ENCODE peak calls at places on chromosome 4, in four cellular contexts. One of them, this sample, is unnamed.

GRCh38 chr4:7424553-7425111 is 10.1 kb downstream of the PSAPL1 start:
- DNase-seq in substantia nigra: no peak
- DNase-seq in immature natural killer cell: no peak
- DNase-seq in foreskin fibroblast: no peak
- DNase-seq in this sample: peak

GRCh38 chr4:16225139-16225538 is 1.1 kb downstream of the TAPT1 start:
- DNase-seq in substantia nigra: no peak
- DNase-seq in immature natural killer cell: no peak
- DNase-seq in foreskin fibroblast: no peak
- DNase-seq in this sample: no peak

GRCh38 chr4:83075271-83075670 is 39.3 kb downstream of the PLAC8 start:
- DNase-seq in substantia nigra: no peak
- DNase-seq in immature natural killer cell: no peak
- DNase-seq in foreskin fibroblast: no peak
- DNase-seq in this sample: no peak

GRCh38 chr4:2416564-2417195 is 1.8 kb downstream of the ZFYVE28 start:
- DNase-seq in substantia nigra: no peak
- DNase-seq in immature natural killer cell: no peak
- DNase-seq in foreskin fibroblast: peak
- DNase-seq in this sample: no peak

GRCh38 chr4:91113130-91113706 is 986.0 kb downstream of the CCSER1 start:
- DNase-seq in substantia nigra: no peak
- DNase-seq in immature natural killer cell: no peak
- DNase-seq in foreskin fibroblast: no peak
- DNase-seq in this sample: no peak

GRCh38 chr4:145339075-145339725 is 142.5 kb upstream of the SMAD1 start:
- DNase-seq in substantia nigra: no peak
- DNase-seq in immature natural killer cell: no peak
- DNase-seq in foreskin fibroblast: no peak
- DNase-seq in this sample: no peak

GRCh38 chr4:141074098-141074878 is 59.0 kb downstream of the RNF150 start:
- DNase-seq in substantia nigra: no peak
- DNase-seq in immature natural killer cell: no peak
- DNase-seq in foreskin fibroblast: no peak
- DNase-seq in this sample: no peak

GRCh38 chr4:75584067-75584466 is 28.2 kb downstream of the ODAPH start:
- DNase-seq in substantia nigra: no peak
- DNase-seq in immature natural killer cell: no peak
- DNase-seq in foreskin fibroblast: no peak
- DNase-seq in this sample: no peak

GRCh38 chr4:158580064-158580463 is 58.4 kb downstream of the RXFP1 start:
- DNase-seq in substantia nigra: no peak
- DNase-seq in immature natural killer cell: no peak
- DNase-seq in foreskin fibroblast: no peak
- DNase-seq in this sample: no peak

This sample was measured in head of caudate nucleus.